ENCODE peak calls at places on chromosomes 16 and 17, in nine cellular contexts. E is A549, B is IMR-90, F is fibroblast of lung, S is adrenal gland, R is lower lobe of right lung, C is right lobe of liver, X is SK-N-SH, A is body of pancreas. Z is an unnamed sample. For H3K4me1, the result is how much of the 10 kb centered on the place peaks cover.

GRCh38 chr16:6146874-6147425 is 1049.4 kb upstream of the EEF2KMT start:
- DNase-seq in E (no peak), F (no peak), S (no peak), A (no peak), R (no peak), X (no peak), C (no peak), B (no peak), Z (peak)

GRCh38 chr17:63246344-63246743 is 199.8 kb downstream of the CYB561 start:
- DNase-seq in A (no peak), B (peak), S (no peak), E (no peak), F (peak), C (no peak), R (no peak), X (peak), Z (no peak)

GRCh38 chr17:53391197-53391596 is 431.5 kb upstream of the KIF2B start:
- DNase-seq in E (no peak), X (no peak), A (no peak), S (no peak), C (no peak), F (no peak), R (no peak), B (no peak), Z (no peak)

GRCh38 chr16:22323173-22323997 is 26.2 kb downstream of the POLR3E start:
- DNase-seq in R (no peak), C (peak), S (no peak), B (no peak), A (no peak), E (no peak), F (no peak), X (no peak), Z (peak)

GRCh38 chr17:12301551-12301950 is 280.9 kb downstream of the MAP2K4 start:
- DNase-seq in R (no peak), X (no peak), A (no peak), C (no peak), S (no peak), E (no peak), B (no peak), F (no peak), Z (no peak)

GRCh38 chr17:74215332-74215727 is 2.0 kb downstream of the TTYH2 start:
- DNase-seq in C (no peak), R (no peak), A (no peak), X (no peak), E (no peak), F (no peak), B (no peak), S (no peak), Z (no peak)

GRCh38 chr16:28603381-28604185 is 6.3 kb downstream of the SULT1A1 start:
- DNase-seq in R (peak), X (no peak), C (no peak), S (peak), B (no peak), E (no peak), F (no peak), A (no peak), Z (no peak)

GRCh38 chr17:57006040-57006439 is 28.1 kb downstream of the SCPEP1 start:
- DNase-seq in R (no peak), A (no peak), B (no peak), E (no peak), S (peak), X (no peak), C (no peak), F (no peak), Z (no peak)

GRCh38 chr17:18928726-18929125 is 23.2 kb upstream of the SLC5A10 start:
- DNase-seq in F (no peak), E (no peak), A (no peak), S (no peak), B (no peak), X (no peak), R (no peak), C (no peak), Z (no peak)

GRCh38 chr16:4260360-4260759 is 12.5 kb downstream of the TFAP4 start:
- DNase-seq in S (no peak), C (no peak), X (no peak), E (no peak), F (no peak), A (peak), R (peak), B (no peak), Z (no peak)

GRCh38 chr16:19524356-19524865 is 669 bp downstream of the CCP110 start:
- DNase-seq in E (no peak), S (no peak), A (no peak), B (no peak), X (peak), C (no peak), R (no peak), F (no peak), Z (no peak)

GRCh38 chr16:66026211-66026610 is 340.3 kb upstream of the CDH5 start:
- DNase-seq in B (no peak), F (no peak), R (no peak), S (peak), X (peak), C (peak), E (peak), A (no peak), Z (no peak)

GRCh38 chr16:3645108-3645503 is 9.4 kb upstream of the DNASE1 start:
- DNase-seq in R (no peak), X (no peak), A (no peak), B (no peak), E (no peak), F (no peak), C (no peak), S (no peak), Z (no peak)

GRCh38 chr16:19014456-19014855 is 30.7 kb downstream of the TMC7 start:
- DNase-seq in S (no peak), X (no peak), B (no peak), E (peak), F (no peak), A (no peak), C (no peak), R (peak), Z (no peak)

GRCh38 chr16:4179020-4179419 is 62.8 kb upstream of the ADCY9 start:
- DNase-seq in F (peak), X (no peak), E (no peak), C (peak), A (no peak), R (peak), S (no peak), B (peak), Z (no peak)

GRCh38 chr16:89200124-89200849 is at the start of gene SLC22A31:
- DNase-seq in R (peak), A (no peak), E (no peak), F (no peak), B (no peak), S (no peak), X (peak), C (no peak), Z (no peak)

GRCh38 chr17:59440757-59441458 is 109.5 kb downstream of the YPEL2 start:
- DNase-seq in A (peak), B (peak), E (peak), F (peak), X (peak), R (peak), C (peak), S (peak), Z (peak)

GRCh38 chr17:32502013-32502412 is 15.2 kb downstream of the CDK5R1 start:
- DNase-seq in F (no peak), R (no peak), X (no peak), C (no peak), S (no peak), A (no peak), E (no peak), B (no peak), Z (no peak)

GRCh38 chr17:74691151-74691550 is 21.6 kb downstream of the CD300LF start:
- DNase-seq in B (no peak), R (no peak), C (no peak), E (no peak), A (no peak), F (no peak), S (no peak), X (no peak), Z (no peak)

GRCh38 chr17:27920569-27920968 is 27.4 kb upstream of the LYRM9 start:
- DNase-seq in C (peak), X (peak), A (no peak), R (no peak), S (peak), B (no peak), F (no peak), E (no peak), Z (no peak)

GRCh38 chr16:57753448-57754353 is 18.1 kb downstream of the KATNB1 start:
- DNase-seq in S (no peak), C (no peak), E (no peak), F (no peak), A (no peak), B (no peak), R (peak), X (no peak), Z (no peak)

GRCh38 chr17:66076546-66077190 is 115.3 kb downstream of the CEP112 start:
- DNase-seq in C (no peak), E (no peak), F (no peak), R (no peak), A (no peak), S (no peak), B (no peak), X (no peak), Z (no peak)

GRCh38 chr16:359067-359763 is 6.7 kb upstream of the AXIN1 start:
- DNase-seq in R (no peak), E (no peak), C (no peak), A (no peak), X (no peak), B (no peak), F (no peak), S (no peak), Z (no peak)

GRCh38 chr16:30526823-30527634 is 663 bp upstream of the ZNF768 start:
- DNase-seq in S (peak), E (peak), R (peak), A (peak), C (peak), B (peak), F (peak), X (peak), Z (peak)

GRCh38 chr17:79938696-79939435 is 96.8 kb downstream of the TBC1D16 start:
- DNase-seq in R (peak), F (no peak), X (no peak), E (no peak), B (no peak), S (no peak), C (no peak), A (no peak), Z (no peak)

GRCh38 chr17:64694207-64694606 is 32.1 kb upstream of the SMURF2 start:
- DNase-seq in C (peak), R (peak), A (peak), E (peak), B (peak), F (peak), X (no peak), S (peak), Z (no peak)

DNA sequence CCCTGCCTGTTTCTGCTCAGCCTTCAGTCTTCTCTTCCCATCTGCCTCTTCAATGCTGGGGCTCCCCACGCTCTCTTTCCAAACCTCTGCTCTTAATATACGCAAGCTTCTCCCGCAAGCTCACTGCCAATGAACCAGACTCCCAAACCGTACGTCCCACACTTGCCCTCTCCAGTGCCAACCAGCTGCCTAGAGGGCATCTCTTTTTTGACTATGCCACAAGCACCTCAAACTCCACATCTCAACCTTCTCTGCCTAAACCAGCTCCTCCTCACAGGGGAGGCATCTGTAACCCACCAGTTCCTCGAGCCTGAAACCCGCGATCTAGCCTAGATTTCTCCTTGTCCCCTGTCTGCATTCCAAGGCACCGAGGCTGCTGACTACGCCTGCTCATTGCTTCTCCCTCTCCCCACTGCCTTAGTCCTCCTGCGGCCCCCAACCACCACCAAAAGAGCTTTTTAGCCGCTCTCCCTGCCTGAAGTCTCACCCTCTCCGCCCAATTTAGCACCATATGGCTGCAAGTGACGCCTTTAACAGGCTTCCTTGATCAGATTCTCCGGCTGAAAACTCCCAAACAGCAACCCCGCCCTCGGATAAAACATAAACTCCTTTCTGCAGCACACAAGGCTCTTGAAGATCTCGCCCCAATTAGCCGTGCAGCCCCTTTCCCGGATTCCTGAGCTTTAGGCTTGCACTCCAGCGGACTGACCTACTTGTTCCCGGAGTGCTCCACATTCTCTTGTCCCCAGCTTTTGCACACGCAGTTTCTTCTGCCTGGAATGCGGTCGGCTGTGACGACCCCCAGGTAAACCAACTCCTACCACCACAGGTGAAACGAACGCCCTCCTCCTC is 1.5 kb downstream of the GGA2 start:
- DNase-seq in C (no peak), R (no peak), S (no peak), F (peak), E (no peak), B (no peak), X (no peak), A (peak), Z (no peak)
- H3K27ac ChIP-seq in C (peak), R (peak), S (peak), F (peak), E (no peak), B (no peak), X (no peak), A (peak), Z (peak)

DNA sequence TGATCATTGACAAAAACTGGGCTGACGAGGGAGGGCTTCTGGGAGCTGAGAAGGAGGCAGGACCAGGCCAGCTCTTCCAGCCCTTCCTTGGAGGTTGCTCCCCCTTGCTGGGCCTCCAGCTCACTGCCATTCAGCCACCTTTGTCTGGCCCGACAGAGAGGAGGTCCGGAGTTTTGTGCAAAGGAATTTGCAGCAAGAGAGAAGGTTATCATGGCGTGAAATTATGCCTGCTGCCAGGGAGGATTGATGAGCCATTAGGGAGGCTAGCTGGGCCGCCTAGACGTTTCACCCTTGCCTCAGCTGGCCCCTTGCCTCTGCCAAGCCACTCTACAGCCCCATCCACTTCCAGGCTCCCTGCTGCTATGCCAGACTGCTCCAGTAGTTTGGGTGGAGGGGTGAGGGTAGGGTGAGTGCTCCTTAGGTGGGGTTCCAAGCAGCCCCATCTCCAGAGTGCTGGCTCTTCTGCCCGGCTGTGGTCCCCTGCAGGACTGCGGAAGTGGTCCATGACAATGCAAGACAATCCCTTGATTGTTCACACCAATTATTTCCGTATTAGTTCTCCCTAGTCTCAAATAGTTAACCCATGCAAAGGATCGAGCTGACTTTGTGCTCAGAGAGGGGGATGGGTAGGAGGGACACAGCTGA is 17.1 kb upstream of the PHF12 start:
- DNase-seq in E (no peak), F (peak), C (no peak), R (no peak), X (no peak), A (no peak), S (no peak), B (no peak), Z (no peak)
- H3K4me1 ChIP-seq in E (under half), F (under half), C (under half), R (under half), X (under half), A (under half), S (under half), B (under half), Z (under half)

GRCh38 chr16:85288869-85289660 is 176.8 kb upstream of the CIBAR2 start:
- DNase-seq in B (no peak), R (no peak), A (no peak), X (no peak), S (no peak), C (peak), E (no peak), F (no peak), Z (no peak)
- H3K4me3 ChIP-seq in B (no peak), R (no peak), A (no peak), X (no peak), S (no peak), C (no peak), E (no peak), F (no peak), Z (no peak)

GRCh38 chr16:79970551-79971236 is 370.2 kb upstream of the MAF start:
- DNase-seq in X (no peak), C (peak), B (no peak), A (no peak), R (no peak), E (peak), F (peak), S (peak), Z (no peak)
- H3K27ac ChIP-seq in X (no peak), C (peak), B (no peak), A (no peak), R (no peak), E (peak), F (no peak), S (no peak), Z (no peak)

DNA sequence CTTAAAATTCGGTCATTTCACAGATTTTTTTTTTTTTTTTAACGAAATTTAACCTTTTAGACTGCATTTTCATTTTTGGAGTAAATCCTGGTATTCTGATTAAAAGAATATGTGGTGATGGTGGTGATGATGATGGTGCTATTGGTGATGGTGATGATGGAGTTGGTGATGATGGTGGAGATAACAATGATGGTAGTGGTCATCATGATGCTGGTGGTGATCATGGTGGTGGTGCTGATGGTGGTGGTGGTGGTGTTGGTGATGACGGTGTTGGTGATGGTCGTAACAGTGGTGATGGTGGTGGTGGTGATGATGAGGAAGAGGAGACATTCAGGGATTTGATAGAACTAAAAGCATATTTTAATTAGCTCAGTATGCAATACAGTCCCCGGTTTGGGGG is 84.0 kb downstream of the TNRC6C start:
- DNase-seq in C (no peak), S (no peak), A (no peak), E (no peak), B (no peak), X (no peak), F (no peak), R (no peak), Z (no peak)
- H3K4me1 ChIP-seq in C (under half), S (under half), A (under half), E (under half), B (under half), X (under half), F (under half), R (under half), Z (under half)

GRCh38 chr16:17467923-17468540 is 2.7 kb downstream of the XYLT1 start:
- DNase-seq in S (peak), E (peak), A (peak), X (peak), R (no peak), F (peak), C (peak), B (peak), Z (no peak)
- H3K4me3 ChIP-seq in S (no peak), E (no peak), A (no peak), X (peak), R (peak), F (peak), C (no peak), B (no peak), Z (peak)

GRCh38 chr16:68332411-68333121 is 21.7 kb downstream of the PRMT7 start:
- DNase-seq in F (peak), C (peak), R (no peak), A (no peak), S (peak), X (peak), B (peak), E (no peak), Z (no peak)

GRCh38 chr16:68328860-68329370 is 18.1 kb downstream of the PRMT7 start:
- DNase-seq in B (no peak), X (no peak), C (no peak), E (no peak), R (no peak), A (no peak), S (no peak), F (no peak), Z (no peak)

GRCh38 chr16:68328151-68328859 is 17.5 kb downstream of the PRMT7 start:
- DNase-seq in C (peak), R (peak), E (peak), F (peak), A (peak), B (peak), X (peak), S (peak), Z (no peak)

GRCh38 chr16:68335175-68335574 is 24.4 kb downstream of the PRMT7 start:
- DNase-seq in S (no peak), X (no peak), B (peak), E (no peak), A (no peak), R (no peak), C (no peak), F (peak), Z (no peak)

GRCh38 chr16:68331879-68332410 is 21.1 kb downstream of the PRMT7 start:
- DNase-seq in X (no peak), F (peak), R (no peak), B (peak), C (no peak), S (no peak), E (no peak), A (no peak), Z (no peak)
- H3K27ac ChIP-seq in X (no peak), F (peak), R (peak), B (peak), C (peak), S (peak), E (no peak), A (no peak), Z (no peak)

DNA sequence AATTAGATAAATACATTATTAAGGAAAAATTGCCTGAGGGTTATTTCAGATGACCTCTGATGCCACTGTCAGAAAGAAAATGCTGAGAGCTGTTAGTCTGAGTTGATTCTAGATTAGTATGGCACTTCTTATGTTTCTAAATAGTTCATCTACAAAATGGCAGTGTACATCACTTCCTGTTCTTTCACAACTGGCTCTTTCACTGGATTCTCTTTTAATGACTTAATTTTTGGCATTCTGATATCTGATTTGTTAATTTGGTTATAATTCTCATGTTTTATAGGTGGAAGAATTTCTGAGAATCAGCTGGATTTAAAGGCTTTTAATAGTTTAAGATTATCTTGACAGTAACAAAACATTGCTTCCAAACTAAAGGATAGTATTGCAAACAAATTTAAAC is 3.3 kb downstream of the TAOK1 start:
- DNase-seq in C (no peak), S (no peak), A (no peak), X (no peak), E (no peak), R (no peak), F (peak), B (peak), Z (no peak)
- H3K4me1 ChIP-seq in C (under half), S (under half), A (under half), X (under half), E (under half), R (under half), F (under half), B (under half), Z (under half)

Z was measured in vagina.